ENCODE peak calls at places on chromosomes 16 and 17, in five cellular contexts. R, N, X, H and M are unnamed samples. For H3K4me1, the result is how much of the 10 kb centered on the place peaks cover.

GRCh38 chr16:30523768-30524574 is 2.4 kb downstream of the ZNF768 start:
- DNase-seq in R (no peak), N (no peak), X (no peak), H (no peak), M (no peak)

GRCh38 chr17:1511756-1512321 is 4.6 kb downstream of the INPP5K start:
- DNase-seq in R (no peak), N (peak), X (no peak), H (peak), M (peak)

GRCh38 chr17:80476877-80477646 is 655 bp upstream of the NPTX1 start:
- DNase-seq in R (no peak), N (peak), X (no peak), H (peak), M (no peak)

GRCh38 chr17:64315032-64315490 is 52.0 kb upstream of the TEX2 start:
- DNase-seq in R (peak), N (no peak), X (peak), H (no peak), M (no peak)

GRCh38 chr16:50667497-50668367 is 13.4 kb downstream of the SNX20 start:
- DNase-seq in R (no peak), N (peak), X (no peak), H (no peak), M (no peak)

GRCh38 chr16:56450275-56450889 is 750 bp downstream of the NUDT21 start:
- DNase-seq in R (no peak), N (peak), X (no peak), H (peak), M (no peak)

GRCh38 chr17:8753976-8754440 is 4.3 kb downstream of the SPDYE4 start:
- DNase-seq in R (no peak), N (no peak), X (no peak), H (no peak), M (peak)

GRCh38 chr17:21143695-21144094 is 16.9 kb downstream of the DHRS7B start:
- DNase-seq in R (no peak), N (no peak), X (no peak), H (no peak), M (no peak)

GRCh38 chr16:14483819-14484385 is 146.2 kb downstream of the PARN start:
- DNase-seq in R (no peak), N (no peak), X (no peak), H (no peak), M (no peak)

GRCh38 chr16:11297492-11298142 is 16.5 kb upstream of the PRM1 start:
- DNase-seq in R (peak), N (peak), X (peak), H (peak), M (peak)

GRCh38 chr17:63191610-63192009 is 225.6 kb downstream of the TANC2 start:
- DNase-seq in R (peak), N (no peak), X (peak), H (no peak), M (no peak)

GRCh38 chr17:69908599-69909368 is 166.2 kb upstream of the KCNJ16 start:
- DNase-seq in R (no peak), N (no peak), X (no peak), H (no peak), M (no peak)

GRCh38 chr17:46009681-46010596 is 10.9 kb downstream of the STH start:
- DNase-seq in R (no peak), N (no peak), X (no peak), H (no peak), M (no peak)

GRCh38 chr16:4051591-4051990 is 64.7 kb downstream of the ADCY9 start:
- DNase-seq in R (no peak), N (no peak), X (no peak), H (no peak), M (no peak)

GRCh38 chr16:78183886-78184553 is 84.6 kb downstream of the WWOX start:
- DNase-seq in R (no peak), N (no peak), X (no peak), H (no peak), M (no peak)

GRCh38 chr17:15377608-15378007 is 36.2 kb upstream of the TEKT3 start:
- DNase-seq in R (no peak), N (peak), X (no peak), H (peak), M (no peak)

GRCh38 chr16:56246051-56246817 is 54.9 kb downstream of the GNAO1 start:
- DNase-seq in R (no peak), N (no peak), X (no peak), H (peak), M (no peak)

GRCh38 chr17:73983623-73984410 is 219.7 kb upstream of the RPL38 start:
- DNase-seq in R (peak), N (peak), X (peak), H (no peak), M (no peak)
- H3K4me1 ChIP-seq in R (under half), N (under half), X (under half), H (under half), M (under half)

DNA sequence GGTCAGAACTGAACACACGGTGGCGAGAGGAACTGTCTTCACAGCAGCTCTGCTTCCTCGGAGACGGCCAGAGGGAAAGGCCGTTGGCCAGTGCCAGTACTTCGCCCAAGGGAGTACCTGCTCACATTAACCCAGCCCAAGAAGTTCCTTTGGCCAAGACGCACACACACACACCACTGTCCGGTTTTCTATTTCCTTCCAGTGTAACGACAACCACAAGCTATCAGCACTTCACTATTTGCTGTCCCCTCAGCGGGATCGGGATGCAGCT is 735 bp upstream of the GGNBP2 start:
- DNase-seq in R (peak), N (peak), X (no peak), H (peak), M (peak)
- TF ChIP-seq CTCF in R (no peak), N (peak), X (no peak), H (no peak), M (no peak)

GRCh38 chr16:57804111-57804837 is 2.0 kb upstream of the KIFC3 start:
- DNase-seq in R (no peak), N (no peak), X (no peak), H (no peak), M (no peak)

GRCh38 chr16:57803413-57803990 is 1.2 kb upstream of the KIFC3 start:
- DNase-seq in R (peak), N (no peak), X (no peak), H (no peak), M (peak)

GRCh38 chr16:57807252-57807967 is 5.1 kb upstream of the KIFC3 start:
- DNase-seq in R (no peak), N (no peak), X (no peak), H (no peak), M (peak)

GRCh38 chr16:57802635-57803412 is 533 bp upstream of the KIFC3 start:
- DNase-seq in R (peak), N (peak), X (no peak), H (peak), M (no peak)

DNA sequence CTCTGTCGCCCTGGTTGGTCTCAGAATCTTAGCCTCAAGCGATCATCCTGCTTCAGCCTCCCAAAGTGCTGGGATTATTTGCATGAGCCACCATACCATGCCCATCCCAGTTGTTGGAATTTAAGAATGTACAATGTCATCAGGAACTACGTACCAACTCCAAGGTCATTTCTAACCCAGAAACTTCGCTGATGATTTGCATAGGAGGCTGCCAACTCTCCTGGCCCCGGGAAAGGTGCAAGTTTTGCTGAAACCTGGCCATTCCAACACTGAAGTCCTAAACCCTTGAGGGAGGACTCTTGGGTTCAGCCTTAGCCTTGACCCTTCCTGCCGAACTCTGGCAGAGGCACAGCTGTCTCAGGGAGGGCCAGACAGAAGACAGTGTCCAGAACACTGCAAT is 2.9 kb upstream of the KIFC3 start:
- DNase-seq in R (no peak), N (no peak), X (no peak), H (no peak), M (no peak)
- H3K4me1 ChIP-seq in R (half or more), N (under half), X (half or more), H (under half), M (half or more)

GRCh38 chr16:2150418-2151187 is 2.2 kb downstream of the RAB26 start:
- DNase-seq in R (no peak), N (peak), X (no peak), H (peak), M (peak)

GRCh38 chr16:2151188-2152091 is 3.0 kb downstream of the RAB26 start:
- DNase-seq in R (no peak), N (peak), X (no peak), H (no peak), M (no peak)

GRCh38 chr16:2154533-2155090 is 970 bp upstream of the TRAF7 start:
- DNase-seq in R (no peak), N (no peak), X (no peak), H (no peak), M (no peak)

GRCh38 chr16:2155091-2156024 is at the start of gene TRAF7:
- DNase-seq in R (peak), N (peak), X (peak), H (peak), M (peak)

GRCh38 chr16:2152695-2153506 is 2.7 kb upstream of the TRAF7 start:
- DNase-seq in R (no peak), N (peak), X (no peak), H (peak), M (peak)
- TF ChIP-seq CTCF in R (no peak), N (no peak), X (no peak), H (no peak), M (no peak)

GRCh38 chr16:54286330-54287017 is at the start of gene IRX3:
- DNase-seq in R (peak), N (peak), X (peak), H (peak), M (peak)
- H3K4me1 ChIP-seq in R (under half), N (under half), X (under half), H (half or more), M (under half)

DNA sequence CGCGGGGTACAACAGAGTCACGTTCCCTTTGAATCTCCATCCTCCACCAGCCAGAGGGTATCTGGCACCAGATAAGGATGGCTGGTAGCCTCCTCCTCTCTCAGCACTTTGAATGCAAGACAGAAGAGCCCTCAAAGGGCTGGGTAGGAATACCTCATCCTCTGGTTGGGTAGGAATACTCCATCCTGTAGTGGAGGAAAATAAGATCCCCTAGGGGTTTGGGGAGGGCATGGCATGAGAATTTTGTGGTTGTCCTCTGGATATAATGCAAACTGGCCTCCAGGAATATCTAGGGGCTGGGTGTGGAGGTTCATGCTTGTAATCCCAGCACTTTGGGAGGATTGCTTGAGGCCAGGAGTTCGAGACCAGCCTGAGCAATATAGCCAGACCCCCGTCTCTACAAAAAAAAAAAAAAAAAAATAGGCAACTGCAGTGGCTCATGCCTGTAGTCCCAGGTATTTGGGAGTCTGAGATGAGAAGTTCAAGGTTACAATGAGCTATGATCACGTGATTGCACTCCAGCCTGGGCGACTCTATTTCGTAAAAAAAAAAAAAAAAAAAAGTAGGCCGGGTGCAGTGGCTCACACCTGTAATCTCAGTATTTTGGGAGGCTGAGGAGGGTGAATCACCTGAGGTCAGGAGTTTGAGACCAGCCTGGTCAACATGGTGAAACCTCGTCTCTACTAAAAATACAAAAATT is 2.7 kb downstream of the IGFBP4 start:
- DNase-seq in R (no peak), N (no peak), X (no peak), H (no peak), M (no peak)
- TF ChIP-seq CTCF in R (no peak), N (peak), X (no peak), H (no peak), M (no peak)

GRCh38 chr17:67605259-67605912 is 112.3 kb upstream of the NOL11 start:
- DNase-seq in R (no peak), N (no peak), X (no peak), H (no peak), M (no peak)
- H3K4me1 ChIP-seq in R (under half), N (under half), X (under half), H (under half), M (under half)

DNA sequence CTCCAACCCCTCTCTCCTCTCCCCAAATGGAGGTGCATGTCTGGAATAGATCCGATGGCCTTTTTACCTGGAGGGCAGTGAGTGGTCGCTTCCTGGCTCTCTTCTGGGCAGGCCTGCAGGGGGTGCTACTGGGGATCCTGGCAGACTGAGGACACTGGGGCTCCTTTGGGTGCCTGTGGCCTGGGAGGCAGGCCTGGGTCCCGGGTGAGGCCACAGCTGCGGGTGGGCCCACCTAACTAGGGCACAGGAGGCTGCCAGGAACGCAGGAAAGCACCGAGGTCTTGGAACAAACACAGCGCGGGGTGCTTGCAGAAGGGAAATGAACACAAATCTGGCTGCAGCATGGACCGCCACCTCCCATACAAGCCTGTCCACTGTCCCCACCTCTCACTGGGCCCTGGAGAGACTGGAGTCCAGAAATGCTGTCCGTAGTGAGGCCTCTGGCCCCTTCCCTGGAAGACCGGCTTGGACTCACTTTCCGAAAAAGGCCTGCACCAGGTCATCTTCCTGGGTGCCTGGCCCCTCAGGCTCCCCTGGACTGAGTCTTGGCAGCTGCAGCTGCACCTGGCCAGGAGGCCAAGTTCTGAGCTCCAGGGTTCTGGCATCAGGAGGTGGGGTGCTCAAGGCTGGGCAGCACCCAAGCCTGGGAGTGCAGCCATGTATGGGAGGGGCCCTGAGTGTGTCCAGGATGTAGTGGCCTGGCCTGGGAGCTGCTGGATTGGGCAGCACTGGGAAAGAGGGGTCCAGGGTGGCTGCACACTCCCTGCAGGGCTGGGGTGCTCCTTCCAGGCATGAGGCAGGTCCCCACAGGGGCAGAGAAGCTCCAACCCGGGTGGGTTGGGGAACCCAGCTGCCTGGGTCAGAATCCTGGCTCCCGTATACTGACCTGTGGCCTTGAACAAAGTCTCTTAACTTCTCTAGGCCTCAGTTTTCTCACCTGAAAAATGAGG is 195.1 kb downstream of the IRF8 start:
- DNase-seq in R (no peak), N (peak), X (peak), H (no peak), M (no peak)
- TF ChIP-seq CTCF in R (no peak), N (peak), X (peak), H (peak), M (peak)

GRCh38 chr16:81458149-81458669 is 13.6 kb downstream of the CMIP start:
- DNase-seq in R (no peak), N (no peak), X (no peak), H (no peak), M (no peak)
- H3K4me1 ChIP-seq in R (half or more), N (under half), X (half or more), H (under half), M (under half)

DNA sequence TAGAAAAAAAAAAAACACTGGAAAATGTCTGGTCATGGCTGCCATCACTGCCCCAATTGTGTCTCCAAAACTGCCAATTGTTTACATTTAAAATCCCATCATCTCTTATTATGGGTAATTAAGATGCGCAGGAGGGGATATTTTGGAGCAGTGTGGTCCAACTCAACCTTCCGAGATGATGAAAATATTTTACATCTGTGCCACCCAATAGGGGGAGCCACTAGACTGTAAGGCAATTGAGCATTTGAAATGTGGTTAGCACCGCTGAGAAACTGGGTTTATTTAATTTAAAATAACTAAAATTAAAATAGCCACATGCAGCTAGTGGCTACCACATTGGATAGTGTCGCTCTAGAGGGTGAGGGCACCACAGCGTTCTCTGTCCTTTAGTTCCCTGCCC is 3.6 kb downstream of the MPO start:
- DNase-seq in R (no peak), N (no peak), X (no peak), H (peak), M (peak)
- TF ChIP-seq CTCF in R (peak), N (peak), X (peak), H (peak), M (peak)